ENCODE peak calls at places on chromosomes 6 and 20, in ten cellular contexts. N is astrocyte of the cerebellum, D is NB4, C is neural progenitor cell, A is heart right ventricle, K is HCT116, I is left lung, Y is A549, H is mucosa of descending colon, M is lung. R is an unnamed sample.

GRCh38 chr20:51156041-51156795 is 133.3 kb upstream of the KCNG1 start:
- DNase-seq in N (peak; percentile 55), D (no peak), C (no peak), A (no peak), K (no peak), I (no peak), Y (no peak), H (no peak), M (peak; percentile 25), R (peak; percentile 77)

GRCh38 chr6:112150363-112150762 is 63.0 kb downstream of the FAM229B start:
- DNase-seq in N (no peak), D (no peak), C (no peak), A (no peak), K (no peak), I (no peak), Y (peak; percentile 1), H (no peak), M (no peak), R (peak; percentile 48)

GRCh38 chr6:11039040-11039439 is 5.1 kb downstream of the ELOVL2 start:
- DNase-seq in N (no peak), D (no peak), C (no peak), A (no peak), K (no peak), I (no peak), Y (no peak), H (no peak), M (no peak), R (no peak)

GRCh38 chr20:36856196-36856595 is 19.7 kb upstream of the TLDC2 start:
- DNase-seq in N (no peak), D (no peak), C (no peak), A (no peak), K (no peak), I (no peak), Y (no peak), H (no peak), M (no peak), R (no peak)

GRCh38 chr6:155444120-155444917 is 11.3 kb downstream of the NOX3 start:
- DNase-seq in N (no peak), D (no peak), C (no peak), A (no peak), K (peak; percentile 63), I (no peak), Y (peak; percentile 6), H (no peak), M (no peak), R (no peak)

GRCh38 chr20:8414611-8415274 is 282.7 kb downstream of the PLCB1 start:
- DNase-seq in N (peak; percentile 81), D (no peak), C (no peak), A (no peak), K (peak; percentile 6), I (no peak), Y (no peak), H (no peak), M (no peak), R (peak; percentile 68)

GRCh38 chr20:50283922-50284810 is 93.5 kb downstream of the CEBPB start:
- DNase-seq in N (no peak), D (peak; percentile 91), C (no peak), A (no peak), K (peak; percentile 74), I (peak; percentile 94), Y (peak; percentile 80), H (peak; percentile 44), M (peak; percentile 79), R (peak; percentile 48)

GRCh38 chr6:53062369-53062639 is 2.9 kb upstream of the FBXO9 start:
- DNase-seq in N (no peak), D (no peak), C (no peak), A (no peak), K (no peak), I (no peak), Y (no peak), H (no peak), M (no peak), R (no peak)

GRCh38 chr6:136683209-136683941 is 108.9 kb downstream of the MAP3K5 start:
- DNase-seq in N (no peak), D (no peak), C (no peak), A (no peak), K (no peak), I (no peak), Y (no peak), H (no peak), M (no peak), R (no peak)

GRCh38 chr6:42745083-42745637 is 743 bp downstream of the TBCC start:
- DNase-seq in N (no peak), D (peak; percentile 83), C (peak; percentile 44), A (peak; percentile 14), K (no peak), I (no peak), Y (peak; percentile 7), H (peak; percentile 62), M (peak; percentile 42), R (peak; percentile 59)

GRCh38 chr6:3005874-3006273 is 6.2 kb downstream of the NQO2 start:
- DNase-seq in N (no peak), D (no peak), C (no peak), A (no peak), K (no peak), I (no peak), Y (no peak), H (no peak), M (no peak), R (no peak)

GRCh38 chr6:1312444-1313363 is 806 bp downstream of the FOXQ1 start:
- DNase-seq in N (no peak), D (peak; percentile 83), C (peak; percentile 66), A (no peak), K (no peak), I (peak; percentile 83), Y (peak; percentile 44), H (peak; percentile 43), M (no peak), R (no peak)

GRCh38 chr20:9270831-9271230 is 201.9 kb downstream of the PLCB4 start:
- DNase-seq in N (no peak), D (no peak), C (no peak), A (no peak), K (no peak), I (no peak), Y (peak; percentile 28), H (no peak), M (no peak), R (peak; percentile 87)

GRCh38 chr6:146594495-146594894 is 4.3 kb upstream of the ADGB start:
- DNase-seq in N (no peak), D (peak; percentile 54), C (no peak), A (no peak), K (no peak), I (no peak), Y (no peak), H (no peak), M (no peak), R (no peak)

DNA sequence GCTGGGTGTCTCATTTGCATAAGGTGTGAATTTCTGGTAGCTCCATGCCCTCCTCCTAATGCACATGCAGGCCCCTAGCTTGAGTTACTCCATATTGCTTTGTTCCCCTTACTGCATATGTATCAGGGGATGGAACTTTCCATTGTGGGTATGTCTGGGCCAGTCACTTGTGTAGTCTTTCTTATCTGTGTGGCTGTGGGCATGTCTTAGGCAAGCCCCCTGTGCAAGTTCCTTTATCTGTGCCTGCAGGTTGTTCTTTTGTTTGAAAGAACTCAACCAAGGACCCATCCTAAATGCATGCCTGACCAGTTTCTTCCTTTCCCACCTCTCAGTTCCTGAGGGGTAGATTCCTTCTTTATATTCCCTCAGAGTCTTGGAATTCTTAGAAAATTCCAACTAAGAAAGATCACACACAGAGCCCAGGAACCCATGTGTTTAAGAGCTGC is 23.6 kb downstream of the MBOAT1 start:
- DNase-seq in N (no peak), D (no peak), C (peak; percentile 26), A (no peak), K (no peak), I (no peak), Y (no peak), H (no peak), M (no peak), R (no peak)
- TF ChIP-seq CTCF in N (no peak), D (no peak), C (no peak), A (no peak), K (no peak), I (no peak), Y (no peak), H (no peak), M (no peak), R (no peak)

DNA sequence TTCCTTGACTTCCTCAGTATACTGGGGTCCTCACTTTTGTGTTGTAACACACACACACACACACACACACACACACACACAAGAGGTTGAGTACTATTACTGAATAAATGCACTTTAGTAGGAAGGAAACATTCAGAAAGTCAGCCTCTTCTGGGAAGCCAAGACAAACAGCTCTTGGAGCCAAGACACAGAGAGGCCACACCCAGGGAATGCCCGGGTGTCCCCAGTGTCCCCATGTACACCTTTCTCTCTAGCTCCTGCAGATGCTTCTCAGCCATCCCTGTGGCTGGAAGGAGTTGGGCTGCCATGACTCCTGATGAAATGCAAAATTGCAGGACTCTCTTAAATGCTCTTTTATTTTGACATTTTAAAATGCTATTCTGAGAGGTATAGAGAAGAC is 70.5 kb downstream of the PPP1R14C start:
- DNase-seq in N (no peak), D (no peak), C (no peak), A (no peak), K (no peak), I (no peak), Y (no peak), H (no peak), M (no peak), R (no peak)
- H3K4me3 ChIP-seq in N (no peak overlapping the region), D (no peak overlapping the region), C (no peak overlapping the region), A (no peak overlapping the region), K (no peak overlapping the region), I (no peak overlapping the region), Y (no peak overlapping the region), H (no peak overlapping the region), M (no peak overlapping the region), R (no peak overlapping the region)

DNA sequence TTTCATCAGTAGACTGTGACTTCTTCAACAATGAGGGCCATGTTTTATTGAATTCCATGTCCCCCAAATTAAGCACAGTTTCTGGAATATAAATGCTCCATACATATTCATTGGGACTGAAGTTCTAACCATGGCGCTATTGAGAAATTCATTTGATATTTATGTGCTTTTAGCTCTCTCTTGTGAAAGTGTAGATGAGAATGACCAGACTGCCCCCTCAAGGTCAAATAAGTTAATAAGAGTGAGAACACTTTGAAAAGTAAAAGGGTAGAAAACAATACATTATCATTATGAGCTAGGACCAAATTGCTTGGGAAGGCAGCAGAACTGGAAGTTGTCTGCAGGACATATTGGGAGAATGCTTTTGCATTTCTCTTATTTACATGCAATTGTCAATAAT is 597.9 kb downstream of the EPM2A start:
- DNase-seq in N (no peak), D (peak; percentile 38), C (no peak), A (no peak), K (no peak), I (no peak), Y (peak; percentile 8), H (no peak), M (no peak), R (peak; percentile 55)
- TF ChIP-seq CTCF in N (no peak), D (no peak), C (peak; percentile 26), A (no peak), K (peak; percentile 16), I (no peak), Y (no peak), H (no peak), M (no peak), R (peak; percentile 17)

DNA sequence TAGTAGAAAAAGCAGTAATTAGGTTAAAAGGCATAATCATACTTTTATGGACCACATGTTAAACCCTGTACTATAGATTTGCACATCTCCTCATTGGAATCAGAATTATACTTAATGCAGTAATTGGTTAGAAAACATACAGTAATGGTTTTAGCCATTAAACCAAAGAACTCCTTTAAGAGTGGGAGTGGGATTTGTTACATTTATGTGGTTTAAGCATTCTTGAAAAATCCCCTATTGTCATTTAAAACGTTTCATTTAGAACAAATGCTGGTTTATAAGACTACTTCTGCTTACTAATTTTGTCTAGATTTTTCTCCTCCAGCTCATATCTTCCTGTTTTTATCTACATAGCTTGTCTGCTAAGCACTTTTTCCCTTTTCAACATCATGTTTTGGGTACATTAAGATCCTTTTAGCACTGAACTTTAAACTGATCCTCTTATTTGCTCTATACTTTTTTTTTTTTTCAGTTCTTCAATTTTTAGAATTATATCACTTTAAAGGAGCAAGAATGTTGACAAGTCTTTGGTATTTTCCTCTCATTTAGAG is 81.0 kb downstream of the SESN1 start:
- DNase-seq in N (no peak), D (peak; percentile 28), C (no peak), A (no peak), K (no peak), I (no peak), Y (no peak), H (no peak), M (no peak), R (peak; percentile 11)
- H3K4me3 ChIP-seq in N (no peak overlapping the region), D (no peak overlapping the region), C (no peak overlapping the region), A (no peak overlapping the region), K (no peak overlapping the region), I (no peak overlapping the region), Y (no peak overlapping the region), H (no peak overlapping the region), M (no peak overlapping the region), R (no peak overlapping the region)

R was measured in choroid plexus epithelial cell.